ENCODE peak calls at places on chromosomes 5 and 9, in six cellular contexts. X, M, T, Y, Q and G are unnamed samples.

GRCh38 chr5:138686668-138687067 is 66.6 kb upstream of the CTNNA1 start:
- DNase-seq in X (peak; percentile 19), M (no peak), T (no peak), Y (no peak), Q (no peak), G (no peak)

GRCh38 chr5:77893225-77893860 is 117.2 kb upstream of the TBCA start:
- DNase-seq in X (peak; percentile 96), M (no peak), T (peak; percentile 18), Y (no peak), Q (no peak), G (no peak)

GRCh38 chr5:151757233-151758140 is 944 bp downstream of the ATOX1 start:
- DNase-seq in X (no peak), M (peak; percentile 42), T (peak; percentile 34), Y (peak; percentile 11), Q (peak; percentile 34), G (peak; percentile 43)

GRCh38 chr9:76255781-76256455 is 138.3 kb downstream of the RFK start:
- DNase-seq in X (peak; percentile 66), M (no peak), T (no peak), Y (no peak), Q (no peak), G (no peak)

GRCh38 chr9:16809912-16810610 is 60.4 kb downstream of the BNC2 start:
- DNase-seq in X (no peak), M (no peak), T (no peak), Y (no peak), Q (no peak), G (no peak)

GRCh38 chr5:92977766-92978555 is 603.1 kb downstream of the NR2F1-AS1 start:
- DNase-seq in X (no peak), M (no peak), T (no peak), Y (no peak), Q (no peak), G (no peak)

GRCh38 chr5:41776435-41776834 is 93.8 kb downstream of the OXCT1 start:
- DNase-seq in X (no peak), M (no peak), T (no peak), Y (no peak), Q (no peak), G (no peak)

GRCh38 chr9:95087659-95088242 is 229.8 kb downstream of the FANCC start:
- DNase-seq in X (peak; percentile 7), M (no peak), T (no peak), Y (no peak), Q (peak; percentile 8), G (no peak)

GRCh38 chr5:157294692-157295091 is 28.8 kb downstream of the CYFIP2 start:
- DNase-seq in X (no peak), M (no peak), T (no peak), Y (no peak), Q (no peak), G (no peak)

GRCh38 chr5:103785569-103785968 is 223.0 kb upstream of the NUDT12 start:
- DNase-seq in X (no peak), M (no peak), T (no peak), Y (no peak), Q (no peak), G (no peak)

GRCh38 chr5:78004559-78004958 is 228.4 kb upstream of the TBCA start:
- DNase-seq in X (no peak), M (no peak), T (no peak), Y (no peak), Q (no peak), G (no peak)

GRCh38 chr9:126165755-126166154 is 160.9 kb upstream of the MVB12B start:
- DNase-seq in X (no peak), M (no peak), T (no peak), Y (no peak), Q (no peak), G (peak; percentile 1)

GRCh38 chr5:111603446-111603827 is 91.1 kb upstream of the STARD4 start:
- DNase-seq in X (no peak), M (no peak), T (no peak), Y (no peak), Q (no peak), G (no peak)

GRCh38 chr9:118330191-118330986 is 626.2 kb downstream of the TLR4 start:
- DNase-seq in X (no peak), M (no peak), T (no peak), Y (no peak), Q (no peak), G (no peak)

GRCh38 chr9:2622361-2623045 is 916 bp downstream of the VLDLR start:
- DNase-seq in X (no peak), M (no peak), T (peak; percentile 45), Y (no peak), Q (no peak), G (peak; percentile 55)

GRCh38 chr5:65778126-65778525 is 56.1 kb downstream of the NLN start:
- DNase-seq in X (no peak), M (no peak), T (no peak), Y (no peak), Q (no peak), G (no peak)

GRCh38 chr9:8717146-8717545 is 917.6 kb upstream of the DMAC1 start:
- DNase-seq in X (no peak), M (no peak), T (no peak), Y (no peak), Q (no peak), G (no peak)

GRCh38 chr9:34562136-34562745 is 27.3 kb downstream of the CNTFR start:
- DNase-seq in X (no peak), M (no peak), T (peak; percentile 28), Y (no peak), Q (peak; percentile 18), G (no peak)

GRCh38 chr9:106075991-106076390 is 381.6 kb downstream of the TMEM38B start:
- DNase-seq in X (no peak), M (no peak), T (no peak), Y (no peak), Q (no peak), G (no peak)

GRCh38 chr9:92654481-92655301 is 15.2 kb downstream of the IPPK start:
- DNase-seq in X (no peak), M (no peak), T (no peak), Y (no peak), Q (no peak), G (no peak)

GRCh38 chr5:116137544-116138378 is 52.9 kb downstream of the COMMD10 start:
- DNase-seq in X (peak; percentile 57), M (no peak), T (peak; percentile 3), Y (no peak), Q (peak; percentile 61), G (peak; percentile 32)

GRCh38 chr9:21443849-21444625 is 3.8 kb downstream of the IFNA1 start:
- DNase-seq in X (no peak), M (no peak), T (no peak), Y (no peak), Q (peak; percentile 51), G (peak; percentile 26)

GRCh38 chr5:10220253-10220652 is 29.4 kb downstream of the ATPSCKMT start:
- DNase-seq in X (no peak), M (no peak), T (no peak), Y (no peak), Q (no peak), G (no peak)

GRCh38 chr5:157535042-157535865 is 40.3 kb downstream of the ADAM19 start:
- DNase-seq in X (peak; percentile 30), M (no peak), T (no peak), Y (no peak), Q (no peak), G (no peak)

GRCh38 chr5:1507961-1508678 is 15.6 kb downstream of the LPCAT1 start:
- DNase-seq in X (no peak), M (no peak), T (no peak), Y (no peak), Q (no peak), G (no peak)